ENCODE peak calls at places on chromosome 21, in five cellular contexts. M, N, B, A and X are unnamed samples.

GRCh38 chr21:16082038-16082816 is 352.4 kb downstream of the USP25 start:
- DNase-seq in M (peak), N (peak), B (peak), A (no peak), X (peak)

GRCh38 chr21:28193189-28193588 is 799.5 kb downstream of the LTN1 start:
- DNase-seq in M (no peak), N (peak), B (peak), A (no peak), X (no peak)

GRCh38 chr21:46371204-46372013 is 47.5 kb downstream of the PCNT start:
- DNase-seq in M (no peak), N (no peak), B (no peak), A (no peak), X (no peak)

GRCh38 chr21:44846485-44847260 is 26.8 kb downstream of the PTTG1IP start:
- DNase-seq in M (peak), N (peak), B (no peak), A (peak), X (peak)

GRCh38 chr21:46052703-46053651 is 44.9 kb upstream of the COL6A2 start:
- DNase-seq in M (peak), N (no peak), B (no peak), A (no peak), X (peak)

GRCh38 chr21:44443291-44443890 is 11.9 kb upstream of the LRRC3 start:
- DNase-seq in M (no peak), N (no peak), B (no peak), A (no peak), X (no peak)

GRCh38 chr21:42260121-42260520 is 41.2 kb downstream of the ABCG1 start:
- DNase-seq in M (no peak), N (no peak), B (no peak), A (no peak), X (no peak)

GRCh38 chr21:42239973-42240372 is 21.0 kb downstream of the ABCG1 start:
- DNase-seq in M (no peak), N (no peak), B (no peak), A (no peak), X (no peak)

GRCh38 chr21:44880762-44881585 is 7.5 kb upstream of the PTTG1IP start:
- DNase-seq in M (peak), N (peak), B (no peak), A (peak), X (peak)

GRCh38 chr21:45545691-45546531 is 3.7 kb upstream of the SLC19A1 start:
- DNase-seq in M (no peak), N (no peak), B (no peak), A (no peak), X (no peak)

GRCh38 chr21:26457817-26458216 is 115.3 kb downstream of the CYYR1 start:
- DNase-seq in M (peak), N (no peak), B (no peak), A (no peak), X (no peak)

GRCh38 chr21:35528109-35529042 is 479.3 kb upstream of the RUNX1 start:
- DNase-seq in M (peak), N (no peak), B (no peak), A (no peak), X (no peak)

GRCh38 chr21:34227386-34227852 is 136.4 kb upstream of the KCNE2 start:
- DNase-seq in M (peak), N (no peak), B (no peak), A (no peak), X (peak)

GRCh38 chr21:44494956-44495355 is 39.6 kb downstream of the LRRC3 start:
- DNase-seq in M (no peak), N (no peak), B (no peak), A (no peak), X (no peak)

GRCh38 chr21:44529011-44529421 is 11.0 kb downstream of the KRTAP10-1 start:
- DNase-seq in M (no peak), N (no peak), B (no peak), A (no peak), X (no peak)

GRCh38 chr21:44612669-44613229 is 870 bp downstream of the KRTAP10-8 start:
- DNase-seq in M (no peak), N (no peak), B (no peak), A (no peak), X (no peak)

GRCh38 chr21:25467891-25468290 is 139.4 kb downstream of the MRPL39 start:
- DNase-seq in M (peak), N (no peak), B (no peak), A (no peak), X (no peak)

GRCh38 chr21:39523398-39523797 is 71.6 kb downstream of the SH3BGR start:
- DNase-seq in M (peak), N (no peak), B (no peak), A (no peak), X (peak)

GRCh38 chr21:29007801-29008200 is 11.3 kb downstream of the RWDD2B start:
- DNase-seq in M (no peak), N (no peak), B (no peak), A (no peak), X (no peak)

GRCh38 chr21:40606341-40606740 is 240.6 kb downstream of the DSCAM start:
- DNase-seq in M (no peak), N (no peak), B (no peak), A (no peak), X (no peak)

GRCh38 chr21:38787461-38788274 is 18.1 kb upstream of the ETS2 start:
- DNase-seq in M (peak), N (peak), B (peak), A (no peak), X (peak)